ENCODE peak calls at places on chromosomes 6 and 20, in four cellular contexts. K is Panc1, G is lower lobe of right lung, D is endothelial cell of umbilical vein. T is an unnamed sample.

GRCh38 chr6:38035478-38035877 is 216.0 kb downstream of the ZFAND3 start:
- DNase-seq in K (no peak), G (no peak), D (no peak), T (no peak)

GRCh38 chr6:14372738-14373484 is 255.3 kb downstream of the CD83 start:
- DNase-seq in G (no peak), D (no peak), K (no peak), T (no peak)

GRCh38 chr20:15111654-15112053 is 774.2 kb upstream of the FLRT3 start:
- DNase-seq in K (no peak), D (no peak), G (no peak), T (no peak)

GRCh38 chr6:83126807-83127206 is 59.3 kb downstream of the DOP1A start:
- DNase-seq in D (no peak), K (no peak), G (no peak), T (no peak)

GRCh38 chr20:33709905-33710541 is 10.1 kb downstream of the PXMP4 start:
- DNase-seq in K (no peak), G (no peak), D (no peak), T (no peak)

GRCh38 chr20:61595216-61595615 is 343.2 kb downstream of the CDH4 start:
- DNase-seq in D (no peak), K (no peak), G (no peak), T (no peak)

GRCh38 chr6:133595076-133595868 is 293.6 kb upstream of the TCF21 start:
- DNase-seq in K (no peak), D (no peak), G (no peak), T (no peak)

GRCh38 chr6:154434662-154435061 is 75.8 kb downstream of the CNKSR3 start:
- DNase-seq in D (no peak), G (no peak), K (no peak), T (no peak)

GRCh38 chr6:91672201-91672600 is 1085.3 kb upstream of the MAP3K7 start:
- DNase-seq in K (no peak), D (no peak), G (no peak), T (no peak)

GRCh38 chr20:53345536-53346070 is 248.0 kb downstream of the ZNF217 start:
- DNase-seq in K (no peak), G (no peak), D (no peak), T (no peak)

GRCh38 chr6:135181333-135182119 is 418 bp downstream of the MYB start:
- DNase-seq in D (peak), K (no peak), G (no peak), T (peak)

GRCh38 chr6:1346101-1346500 is 34.2 kb downstream of the FOXQ1 start:
- DNase-seq in G (no peak), K (no peak), D (no peak), T (no peak)

DNA sequence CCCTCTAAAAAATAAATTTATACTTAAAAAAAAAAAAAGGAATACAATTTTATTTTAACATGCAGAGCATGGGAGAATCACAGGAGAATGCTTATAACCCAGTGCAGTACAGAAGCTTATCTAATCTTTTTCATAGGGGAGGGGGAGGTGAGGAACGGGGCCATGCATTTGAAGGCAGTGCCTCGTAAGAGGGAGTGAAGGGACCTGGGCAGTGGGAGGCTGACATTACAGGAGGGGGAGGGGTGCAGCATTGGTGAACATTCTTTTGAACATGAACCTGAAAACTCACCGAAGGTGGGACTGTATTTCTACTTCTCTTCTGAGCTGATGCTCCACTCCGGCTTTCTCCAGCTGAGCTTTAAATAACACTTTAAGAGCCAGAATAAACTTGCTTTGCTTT is 9.3 kb downstream of the AURKA start:
- DNase-seq in K (no peak), D (no peak), G (no peak), T (no peak)
- H3K27ac ChIP-seq in K (no peak), D (no peak), G (no peak), T (no peak)

DNA sequence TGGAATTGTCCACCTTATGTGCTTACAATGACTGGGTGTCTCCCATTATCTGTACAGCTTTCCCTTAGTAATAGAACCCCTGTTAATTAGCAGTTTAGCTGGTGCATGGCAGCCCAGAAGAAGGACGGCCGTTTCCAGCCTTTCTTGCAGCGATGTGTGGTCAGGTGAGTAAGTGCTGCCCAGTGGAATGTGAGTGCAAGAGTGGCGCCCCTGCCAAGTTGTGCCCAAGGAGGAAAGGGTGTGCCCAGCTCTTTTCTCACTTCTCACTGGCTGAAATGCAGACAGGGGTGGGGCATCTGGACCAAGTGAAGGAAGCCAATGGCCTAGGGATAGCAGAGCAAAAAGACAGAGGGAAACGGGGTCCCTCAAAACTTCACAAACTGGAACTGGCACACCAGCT is 296.8 kb downstream of the PREX1 start:
- DNase-seq in G (no peak), K (no peak), D (no peak), T (no peak)
- H3K4me3 ChIP-seq in G (no peak), K (no peak), D (no peak), T (no peak)

DNA sequence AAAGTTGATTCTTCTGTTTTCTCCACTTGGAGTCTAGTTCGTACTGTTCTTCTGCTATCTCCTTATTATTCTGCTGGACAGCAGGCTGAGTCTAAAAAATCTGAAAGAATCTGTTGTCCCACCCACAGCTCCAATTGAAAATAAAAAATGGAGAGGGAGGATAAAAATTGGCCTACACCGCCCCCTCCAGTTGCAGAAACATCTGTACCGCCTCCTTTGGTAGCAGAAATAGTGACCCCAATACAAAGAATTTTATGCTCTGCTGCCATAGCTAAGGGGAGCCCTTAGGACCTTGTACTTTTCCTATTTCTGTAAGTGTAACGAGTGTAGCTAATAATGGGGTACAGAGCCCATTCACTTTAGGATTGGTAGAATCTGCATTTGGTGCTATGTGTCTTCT is 4.9 kb upstream of the FKBP1A start:
- DNase-seq in G (no peak), D (no peak), K (no peak), T (no peak)
- TF ChIP-seq CTCF in G (peak), D (no peak), K (peak), T (peak)

GRCh38 chr6:41604006-41604405 is 34.3 kb upstream of the MDFI start:
- DNase-seq in K (no peak), G (no peak), D (no peak), T (no peak)

GRCh38 chr6:41602864-41603608 is 35.2 kb upstream of the MDFI start:
- DNase-seq in G (peak), K (peak), D (peak), T (peak)

GRCh38 chr6:41601248-41601549 is 37.1 kb upstream of the MDFI start:
- DNase-seq in K (no peak), G (no peak), D (no peak), T (no peak)

GRCh38 chr6:41600499-41601247 is 37.6 kb upstream of the MDFI start:
- DNase-seq in D (no peak), G (peak), K (no peak), T (no peak)

DNA sequence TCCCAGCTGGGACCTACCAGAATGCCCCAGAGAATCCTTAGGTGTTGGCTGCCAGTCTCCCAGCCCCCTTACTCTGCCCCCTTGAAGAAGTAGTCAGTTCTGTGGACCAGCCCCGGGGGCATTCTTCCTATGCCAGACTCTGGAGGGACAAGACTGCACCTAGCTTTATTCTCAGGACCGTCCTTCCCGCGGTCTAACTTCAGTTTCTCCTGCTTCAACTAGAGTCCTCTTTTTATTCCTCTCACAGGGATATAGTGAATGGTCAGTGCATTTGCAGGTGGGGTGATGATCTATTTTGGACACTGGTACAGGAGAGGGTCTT is 35.9 kb upstream of the MDFI start:
- DNase-seq in K (no peak), G (no peak), D (no peak), T (no peak)
- H3K27ac ChIP-seq in K (no peak), G (no peak), D (no peak), T (no peak)

GRCh38 chr6:158328446-158328845 is 16.2 kb downstream of the TULP4 start:
- DNase-seq in D (no peak), K (no peak), G (no peak), T (no peak)
- H3K4me3 ChIP-seq in D (no peak), K (no peak), G (no peak), T (no peak)

GRCh38 chr20:46485431-46485830 is 27.9 kb downstream of the ZNF334 start:
- DNase-seq in G (no peak), K (no peak), D (no peak), T (no peak)
- TF ChIP-seq CTCF in G (no peak), K (no peak), D (no peak), T (no peak)

DNA sequence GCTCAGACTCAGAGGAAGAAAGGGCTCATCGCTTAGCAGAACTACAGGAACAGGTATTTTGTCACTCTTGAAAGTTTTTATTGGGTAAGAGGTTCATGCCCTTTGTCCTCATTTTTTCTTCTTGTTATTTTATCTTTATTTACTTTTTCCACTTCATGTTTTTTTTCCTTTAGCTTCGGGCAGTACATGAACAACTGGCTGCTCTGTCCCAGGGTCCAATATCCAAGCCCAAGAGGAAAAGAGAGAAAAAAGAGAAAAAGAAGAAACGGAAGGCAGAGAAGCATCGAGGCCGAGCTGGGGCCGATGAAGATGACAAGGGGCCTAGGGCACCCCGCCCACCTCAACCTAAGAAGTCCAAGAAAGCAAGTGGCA is 9.5 kb downstream of the BRD2 start:
- DNase-seq in D (no peak), K (no peak), G (no peak), T (no peak)
- H3K27ac ChIP-seq in D (no peak), K (peak), G (no peak), T (no peak)

DNA sequence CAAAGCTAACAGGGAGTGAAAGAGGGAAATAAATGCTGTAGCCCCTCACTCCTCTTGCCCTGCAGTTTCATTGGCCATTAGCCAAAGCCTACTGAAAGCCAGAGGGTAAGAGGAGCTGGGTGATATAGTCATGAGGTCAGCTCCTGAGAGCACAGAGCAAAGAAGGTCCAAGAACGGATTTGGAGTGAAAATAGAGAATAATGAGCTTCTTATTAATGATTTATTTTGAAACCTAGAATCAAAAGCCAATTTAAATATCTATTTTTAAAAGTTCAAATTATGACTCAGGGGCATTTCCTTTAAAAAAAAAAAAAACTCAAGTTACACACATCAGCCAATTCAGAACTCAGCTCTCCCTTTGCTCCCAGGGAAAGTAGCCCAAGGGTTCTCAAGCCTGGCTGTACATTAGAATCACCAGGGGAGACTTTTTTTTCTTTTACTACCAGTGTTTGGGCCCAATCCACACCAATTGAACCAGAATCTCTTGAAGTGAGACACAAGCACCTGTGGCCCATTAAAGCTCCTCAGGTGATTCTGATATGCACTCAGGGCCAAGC is 79.1 kb downstream of the SNAP25 start:
- DNase-seq in K (no peak), D (peak), G (no peak), T (no peak)
- H3K4me3 ChIP-seq in K (no peak), D (no peak), G (no peak), T (no peak)

T was measured in left lung.